ENCODE peak calls at places on chromosome 11, in seven cellular contexts. E is HepG2, X is HCT116, A is GM23338, I is K562, H is SK-N-SH, M is GM12878. J is an unnamed sample. For H3K4me1, the result is how much of the 10 kb centered on the place peaks cover.

GRCh38 chr11:12482839-12483238 is 105.5 kb downstream of the PARVA start:
- DNase-seq in E (no peak), X (no peak), A (no peak), I (no peak), H (no peak), M (no peak), J (no peak)

GRCh38 chr11:80722616-80723015 is 1281.8 kb upstream of the TENM4 start:
- DNase-seq in E (no peak), X (no peak), A (no peak), I (no peak), H (no peak), M (no peak), J (no peak)

GRCh38 chr11:1194977-1195689 is 27.7 kb upstream of the MUC5B start:
- DNase-seq in E (no peak), X (no peak), A (no peak), I (no peak), H (peak), M (no peak), J (no peak)

GRCh38 chr11:95503047-95503446 is 272.0 kb upstream of the SESN3 start:
- DNase-seq in E (no peak), X (no peak), A (no peak), I (no peak), H (no peak), M (no peak), J (no peak)

GRCh38 chr11:69382131-69383128 is 88.5 kb downstream of the MYEOV start:
- DNase-seq in E (no peak), X (peak), A (peak), I (peak), H (peak), M (peak), J (no peak)

GRCh38 chr11:68655806-68656205 is 28.5 kb upstream of the GAL start:
- DNase-seq in E (no peak), X (no peak), A (no peak), I (no peak), H (no peak), M (no peak), J (no peak)

GRCh38 chr11:15727125-15727524 is 612.4 kb downstream of the INSC start:
- DNase-seq in E (no peak), X (no peak), A (no peak), I (no peak), H (no peak), M (no peak), J (no peak)

GRCh38 chr11:25939691-25940090 is 392.2 kb upstream of the ANO3 start:
- DNase-seq in E (no peak), X (no peak), A (no peak), I (no peak), H (no peak), M (no peak), J (no peak)

GRCh38 chr11:45853616-45854219 is 6.4 kb downstream of the CRY2 start:
- DNase-seq in E (no peak), X (no peak), A (no peak), I (no peak), H (no peak), M (no peak), J (no peak)

GRCh38 chr11:86816251-86816726 is 15.9 kb downstream of the PRSS23 start:
- DNase-seq in E (no peak), X (no peak), A (no peak), I (no peak), H (no peak), M (no peak), J (no peak)

GRCh38 chr11:24880962-24881361 is 384.1 kb downstream of the LUZP2 start:
- DNase-seq in E (no peak), X (no peak), A (no peak), I (no peak), H (no peak), M (no peak), J (no peak)

GRCh38 chr11:87120937-87121336 is 83.2 kb downstream of the TMEM135 start:
- DNase-seq in E (peak), X (no peak), A (no peak), I (no peak), H (no peak), M (no peak), J (no peak)

GRCh38 chr11:2698386-2699184 is 1.2 kb downstream of the KCNQ1OT1 start:
- DNase-seq in E (no peak), X (no peak), A (peak), I (no peak), H (no peak), M (no peak), J (no peak)

GRCh38 chr11:47552086-47552580 is 799 bp downstream of the CELF1 start:
- DNase-seq in E (peak), X (no peak), A (peak), I (peak), H (peak), M (no peak), J (no peak)

GRCh38 chr11:57482782-57483569 is 22.6 kb downstream of the RTN4RL2 start:
- DNase-seq in E (no peak), X (no peak), A (peak), I (no peak), H (peak), M (no peak), J (no peak)

GRCh38 chr11:122032317-122032716 is 83.7 kb downstream of the BLID start:
- DNase-seq in E (no peak), X (no peak), A (no peak), I (no peak), H (no peak), M (no peak), J (no peak)

GRCh38 chr11:121163658-121164308 is 62.7 kb downstream of the TECTA start:
- DNase-seq in E (no peak), X (peak), A (no peak), I (no peak), H (no peak), M (peak), J (no peak)

GRCh38 chr11:75463106-75463774 is 30.2 kb upstream of the KLHL35 start:
- DNase-seq in E (no peak), X (no peak), A (no peak), I (no peak), H (no peak), M (no peak), J (no peak)
- TF ChIP-seq REST in E (no peak), X (no peak), A (no peak), I (no peak), H (no peak), M (no peak), J (no peak)

GRCh38 chr11:114170226-114170625 is 110.7 kb downstream of the ZBTB16 start:
- DNase-seq in E (no peak), X (no peak), A (no peak), I (no peak), H (no peak), M (no peak), J (no peak)
- TF ChIP-seq POLR2AphosphoS5 in E (no peak), X (no peak), A (no peak), I (no peak), H (no peak), M (no peak), J (no peak)

GRCh38 chr11:27217496-27217895 is 145.5 kb downstream of the CCDC34 start:
- DNase-seq in E (no peak), X (no peak), A (no peak), I (no peak), H (no peak), M (no peak), J (no peak)
- H3K4me1 ChIP-seq in E (under half), X (under half), A (under half), I (under half), H (half or more), M (under half), J (under half)

DNA sequence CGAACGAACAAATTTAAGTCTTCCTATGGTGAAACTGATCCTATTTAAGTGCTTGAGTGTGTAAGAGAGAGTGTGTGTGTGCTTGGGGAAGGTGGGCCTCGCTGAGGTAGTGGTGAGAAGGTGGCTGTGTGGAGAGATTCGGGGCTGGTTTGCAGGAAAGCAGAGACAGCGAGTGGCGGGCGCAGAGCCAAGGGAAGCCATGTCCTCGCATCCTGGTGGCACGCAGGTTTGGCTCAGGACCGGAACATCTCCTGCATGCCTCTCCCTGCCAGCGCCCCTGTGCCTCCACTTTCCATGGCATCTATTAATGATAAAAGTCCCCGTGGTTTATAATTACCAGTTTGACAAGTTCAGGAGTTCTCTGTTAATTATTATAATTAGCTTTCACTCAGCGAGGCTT is 383.1 kb upstream of the CADM1 start:
- DNase-seq in E (no peak), X (no peak), A (no peak), I (no peak), H (no peak), M (no peak), J (no peak)
- TF ChIP-seq REST in E (no peak), X (no peak), A (no peak), I (no peak), H (no peak), M (no peak), J (no peak)

DNA sequence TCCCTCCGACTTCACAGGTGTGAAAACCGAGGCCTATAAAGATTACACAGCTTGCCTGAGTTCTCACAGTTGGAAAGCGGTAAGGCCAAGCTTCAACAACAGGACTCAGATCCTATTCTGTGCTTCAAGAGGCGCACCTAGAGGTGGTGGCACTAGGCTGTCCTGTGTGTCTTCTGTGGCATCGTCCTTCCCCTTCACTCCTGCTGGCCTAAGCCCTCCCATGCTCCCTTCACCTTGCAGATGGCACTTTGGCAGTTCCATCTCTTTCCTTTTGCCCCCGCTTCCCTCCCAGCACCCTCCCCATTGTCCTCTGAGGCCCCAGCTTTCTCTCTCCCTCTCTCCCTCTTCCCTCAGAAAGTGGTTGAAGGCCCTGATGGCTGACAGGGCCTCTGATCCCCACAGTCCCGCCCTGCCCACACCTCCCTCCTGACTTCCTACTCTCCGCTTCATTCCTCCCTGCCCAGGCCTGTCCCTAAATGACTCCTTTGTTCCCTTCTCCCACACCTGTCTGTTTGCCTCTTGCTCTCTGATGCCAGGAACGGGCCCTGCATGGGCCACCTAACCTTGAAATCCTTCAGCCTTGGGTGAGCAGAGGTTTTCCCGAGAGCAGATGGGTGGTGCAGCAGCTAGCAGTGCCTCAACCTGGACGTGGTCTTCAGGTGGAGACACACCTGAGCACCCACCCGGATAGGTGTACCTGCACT is 5.8 kb downstream of the TRIM29 start:
- DNase-seq in E (peak), X (no peak), A (no peak), I (no peak), H (no peak), M (no peak), J (no peak)
- TF ChIP-seq POLR2AphosphoS5 in E (no peak), X (no peak), A (no peak), I (no peak), H (no peak), M (no peak), J (no peak)

J was measured in Panc1.